ENCODE peak calls at places on chromosome 16, in four cellular contexts. One of them, this sample, is unnamed.

GRCh38 chr16:27972500-27972899 is 91.0 kb downstream of the GSG1L start:
- DNase-seq in T-cell: peak
- DNase-seq in nephron progenitor cell: peak
- DNase-seq in GM19239: peak
- DNase-seq in this sample: no peak

GRCh38 chr16:24041834-24042631 is 206.2 kb downstream of the PRKCB start:
- DNase-seq in T-cell: peak
- DNase-seq in nephron progenitor cell: peak
- DNase-seq in GM19239: peak
- DNase-seq in this sample: peak

GRCh38 chr16:75114179-75114945 is 2.2 kb downstream of the LDHD start:
- DNase-seq in T-cell: no peak
- DNase-seq in nephron progenitor cell: no peak
- DNase-seq in GM19239: no peak
- DNase-seq in this sample: no peak

GRCh38 chr16:64751906-64752305 is 370.0 kb downstream of the CDH11 start:
- DNase-seq in T-cell: no peak
- DNase-seq in nephron progenitor cell: no peak
- DNase-seq in GM19239: no peak
- DNase-seq in this sample: no peak

GRCh38 chr16:87435399-87436224 is 43.5 kb downstream of the MAP1LC3B start:
- DNase-seq in T-cell: no peak
- DNase-seq in nephron progenitor cell: no peak
- DNase-seq in GM19239: no peak
- DNase-seq in this sample: no peak

GRCh38 chr16:15643453-15644305 is 725 bp upstream of the MARF1 start:
- DNase-seq in T-cell: no peak
- DNase-seq in nephron progenitor cell: peak
- DNase-seq in GM19239: no peak
- DNase-seq in this sample: no peak

GRCh38 chr16:64544859-64545258 is 577.0 kb downstream of the CDH11 start:
- DNase-seq in T-cell: no peak
- DNase-seq in nephron progenitor cell: no peak
- DNase-seq in GM19239: no peak
- DNase-seq in this sample: no peak

GRCh38 chr16:8552487-8553221 is 37.7 kb downstream of the TMEM114 start:
- DNase-seq in T-cell: no peak
- DNase-seq in nephron progenitor cell: no peak
- DNase-seq in GM19239: no peak
- DNase-seq in this sample: no peak

GRCh38 chr16:75116081-75116910 is at the start of gene LDHD:
- DNase-seq in T-cell: no peak
- DNase-seq in nephron progenitor cell: no peak
- DNase-seq in GM19239: no peak
- DNase-seq in this sample: no peak

GRCh38 chr16:78331749-78332148 is 232.3 kb downstream of the WWOX start:
- DNase-seq in T-cell: no peak
- DNase-seq in nephron progenitor cell: no peak
- DNase-seq in GM19239: no peak
- DNase-seq in this sample: no peak

GRCh38 chr16:287298-287811 is 4.4 kb downstream of the PDIA2 start:
- DNase-seq in T-cell: no peak
- DNase-seq in nephron progenitor cell: no peak
- DNase-seq in GM19239: no peak
- DNase-seq in this sample: no peak

GRCh38 chr16:30786115-30786935 is 680 bp downstream of the ZNF629 start:
- DNase-seq in T-cell: no peak
- DNase-seq in nephron progenitor cell: peak
- DNase-seq in GM19239: no peak
- DNase-seq in this sample: no peak

GRCh38 chr16:50021509-50021908 is 3.5 kb upstream of the CNEP1R1 start:
- DNase-seq in T-cell: no peak
- DNase-seq in nephron progenitor cell: no peak
- DNase-seq in GM19239: no peak
- DNase-seq in this sample: no peak

This sample was measured in T-helper 1 cell.